ENCODE peak calls at places on chromosomes 11 and 22, in six cellular contexts. One of them, this sample, is unnamed.

GRCh38 chr11:102158151-102158734 is 48.0 kb downstream of the YAP1 start:
- DNase-seq in neural progenitor cell: no peak
- DNase-seq in psoas muscle: no peak
- DNase-seq in tibial nerve: no peak
- DNase-seq in WERI-Rb-1: no peak
- DNase-seq in mesendoderm: no peak
- DNase-seq in this sample: no peak

GRCh38 chr11:68042219-68043028 is 3.6 kb downstream of the TCIRG1 start:
- DNase-seq in mesendoderm: no peak
- DNase-seq in WERI-Rb-1: no peak
- DNase-seq in psoas muscle: no peak
- DNase-seq in neural progenitor cell: no peak
- DNase-seq in tibial nerve: no peak
- DNase-seq in this sample: no peak

GRCh38 chr11:86553322-86553721 is 119.1 kb downstream of the ME3 start:
- DNase-seq in mesendoderm: no peak
- DNase-seq in WERI-Rb-1: no peak
- DNase-seq in neural progenitor cell: no peak
- DNase-seq in psoas muscle: no peak
- DNase-seq in tibial nerve: no peak
- DNase-seq in this sample: no peak

GRCh38 chr11:13166036-13166435 is 111.6 kb upstream of the BMAL1 start:
- DNase-seq in mesendoderm: no peak
- DNase-seq in neural progenitor cell: no peak
- DNase-seq in tibial nerve: no peak
- DNase-seq in WERI-Rb-1: no peak
- DNase-seq in psoas muscle: no peak
- DNase-seq in this sample: no peak

GRCh38 chr11:76234704-76235232 is 28.5 kb upstream of the WNT11 start:
- DNase-seq in tibial nerve: peak
- DNase-seq in psoas muscle: peak
- DNase-seq in mesendoderm: no peak
- DNase-seq in WERI-Rb-1: peak
- DNase-seq in neural progenitor cell: no peak
- DNase-seq in this sample: peak

GRCh38 chr22:48633996-48634836 is 1193.5 kb downstream of the BRD1 start:
- DNase-seq in WERI-Rb-1: no peak
- DNase-seq in tibial nerve: no peak
- DNase-seq in mesendoderm: no peak
- DNase-seq in neural progenitor cell: no peak
- DNase-seq in psoas muscle: no peak
- DNase-seq in this sample: no peak

GRCh38 chr11:888290-889212 is 22.1 kb downstream of the CHID1 start:
- DNase-seq in psoas muscle: no peak
- DNase-seq in tibial nerve: no peak
- DNase-seq in WERI-Rb-1: peak
- DNase-seq in mesendoderm: no peak
- DNase-seq in neural progenitor cell: no peak
- DNase-seq in this sample: peak

GRCh38 chr11:13277719-13278619 is at the start of gene BMAL1:
- DNase-seq in neural progenitor cell: peak
- DNase-seq in tibial nerve: no peak
- DNase-seq in mesendoderm: peak
- DNase-seq in WERI-Rb-1: peak
- DNase-seq in psoas muscle: peak
- DNase-seq in this sample: peak

GRCh38 chr11:2951235-2952110 is 22.3 kb upstream of the PHLDA2 start:
- DNase-seq in psoas muscle: no peak
- DNase-seq in mesendoderm: no peak
- DNase-seq in tibial nerve: no peak
- DNase-seq in WERI-Rb-1: no peak
- DNase-seq in neural progenitor cell: no peak
- DNase-seq in this sample: no peak

GRCh38 chr22:48154943-48155240 is 1392.4 kb downstream of the TBC1D22A start:
- DNase-seq in psoas muscle: no peak
- DNase-seq in WERI-Rb-1: no peak
- DNase-seq in tibial nerve: no peak
- DNase-seq in neural progenitor cell: no peak
- DNase-seq in mesendoderm: no peak
- DNase-seq in this sample: no peak

GRCh38 chr11:111846640-111847039 is 24.7 kb downstream of the ALG9 start:
- DNase-seq in psoas muscle: no peak
- DNase-seq in neural progenitor cell: no peak
- DNase-seq in mesendoderm: peak
- DNase-seq in WERI-Rb-1: no peak
- DNase-seq in tibial nerve: no peak
- DNase-seq in this sample: no peak

GRCh38 chr11:17734418-17734911 is at the start of gene KCNC1:
- DNase-seq in neural progenitor cell: peak
- DNase-seq in WERI-Rb-1: peak
- DNase-seq in tibial nerve: no peak
- DNase-seq in mesendoderm: peak
- DNase-seq in psoas muscle: no peak
- DNase-seq in this sample: peak

GRCh38 chr11:1747753-1748466 is 2.5 kb downstream of the IFITM10 start:
- DNase-seq in tibial nerve: no peak
- DNase-seq in WERI-Rb-1: no peak
- DNase-seq in mesendoderm: no peak
- DNase-seq in neural progenitor cell: no peak
- DNase-seq in psoas muscle: peak
- DNase-seq in this sample: peak

DNA sequence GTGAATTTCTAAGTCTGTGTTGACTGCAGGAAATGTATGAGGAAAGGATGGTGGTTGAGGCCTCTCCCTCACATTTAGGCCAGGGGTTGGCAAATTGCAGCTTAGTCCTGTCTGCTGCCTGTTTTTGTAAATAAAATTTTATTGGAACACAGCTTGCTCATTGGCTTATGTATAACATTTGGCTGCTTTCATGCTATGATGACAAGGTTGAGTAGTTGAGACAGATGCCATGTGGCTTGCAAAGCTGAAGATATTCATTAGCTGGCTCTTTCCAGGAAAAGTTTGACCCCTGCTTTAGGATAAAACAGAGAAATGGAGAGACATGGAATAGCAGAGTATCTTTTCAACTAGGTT is 46.2 kb downstream of the BCR start:
- DNase-seq in mesendoderm: no peak
- DNase-seq in psoas muscle: no peak
- DNase-seq in WERI-Rb-1: no peak
- DNase-seq in tibial nerve: no peak
- DNase-seq in neural progenitor cell: no peak
- DNase-seq in this sample: no peak
- H3K27ac ChIP-seq in mesendoderm: no peak
- H3K27ac ChIP-seq in psoas muscle: peak
- H3K27ac ChIP-seq in WERI-Rb-1: no peak
- H3K27ac ChIP-seq in tibial nerve: peak
- H3K27ac ChIP-seq in neural progenitor cell: no peak
- H3K27ac ChIP-seq in this sample: peak

GRCh38 chr11:61757213-61757862 is 4.9 kb downstream of the MYRF start:
- DNase-seq in neural progenitor cell: no peak
- DNase-seq in psoas muscle: no peak
- DNase-seq in WERI-Rb-1: no peak
- DNase-seq in mesendoderm: no peak
- DNase-seq in tibial nerve: no peak
- DNase-seq in this sample: no peak
- H3K4me3 ChIP-seq in neural progenitor cell: no peak
- H3K4me3 ChIP-seq in psoas muscle: no peak
- H3K4me3 ChIP-seq in WERI-Rb-1: no peak
- H3K4me3 ChIP-seq in mesendoderm: no peak
- H3K4me3 ChIP-seq in tibial nerve: no peak
- H3K4me3 ChIP-seq in this sample: no peak

GRCh38 chr11:72705442-72706365 is 31.5 kb upstream of the PDE2A start:
- DNase-seq in tibial nerve: no peak
- DNase-seq in psoas muscle: no peak
- DNase-seq in neural progenitor cell: peak
- DNase-seq in WERI-Rb-1: peak
- DNase-seq in mesendoderm: peak
- DNase-seq in this sample: no peak

GRCh38 chr11:72703281-72704008 is 29.2 kb upstream of the PDE2A start:
- DNase-seq in neural progenitor cell: peak
- DNase-seq in WERI-Rb-1: peak
- DNase-seq in mesendoderm: no peak
- DNase-seq in tibial nerve: peak
- DNase-seq in psoas muscle: peak
- DNase-seq in this sample: peak

GRCh38 chr11:72702842-72703241 is 28.6 kb upstream of the PDE2A start:
- DNase-seq in psoas muscle: no peak
- DNase-seq in neural progenitor cell: no peak
- DNase-seq in WERI-Rb-1: no peak
- DNase-seq in mesendoderm: no peak
- DNase-seq in tibial nerve: no peak
- DNase-seq in this sample: no peak

GRCh38 chr11:72704783-72705287 is 30.6 kb upstream of the PDE2A start:
- DNase-seq in WERI-Rb-1: no peak
- DNase-seq in mesendoderm: peak
- DNase-seq in psoas muscle: no peak
- DNase-seq in neural progenitor cell: no peak
- DNase-seq in tibial nerve: no peak
- DNase-seq in this sample: no peak

GRCh38 chr11:72704028-72704782 is 30.0 kb upstream of the PDE2A start:
- DNase-seq in WERI-Rb-1: no peak
- DNase-seq in psoas muscle: no peak
- DNase-seq in neural progenitor cell: no peak
- DNase-seq in mesendoderm: no peak
- DNase-seq in tibial nerve: no peak
- DNase-seq in this sample: no peak
- H3K27ac ChIP-seq in WERI-Rb-1: peak
- H3K27ac ChIP-seq in psoas muscle: peak
- H3K27ac ChIP-seq in neural progenitor cell: no peak
- H3K27ac ChIP-seq in mesendoderm: peak
- H3K27ac ChIP-seq in tibial nerve: peak
- H3K27ac ChIP-seq in this sample: no peak

DNA sequence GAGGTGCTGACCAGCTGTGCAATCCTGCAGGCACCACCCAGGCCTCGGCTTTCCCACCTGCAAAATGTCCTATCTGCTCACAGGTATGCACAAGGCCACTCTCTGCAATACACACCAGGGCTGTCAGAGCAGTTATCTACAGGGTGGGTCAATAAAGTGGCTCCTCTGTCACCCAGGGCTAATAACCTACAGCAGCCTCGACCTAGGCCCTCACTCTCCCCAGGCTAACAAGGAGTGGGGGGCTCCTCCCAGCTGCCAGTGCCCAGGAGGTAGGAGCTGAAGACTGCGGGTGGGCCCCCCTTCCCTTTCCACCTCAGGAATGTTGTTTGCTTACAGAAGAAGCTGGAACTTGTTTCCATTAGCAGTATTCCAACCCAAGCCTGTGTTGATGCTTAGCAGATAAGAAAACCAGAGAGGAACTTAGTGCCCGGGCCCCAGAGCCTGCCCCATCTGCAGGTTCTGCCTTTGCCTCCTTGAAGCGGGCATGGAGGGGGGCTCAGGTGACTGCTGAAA is 26.8 kb downstream of the MYH9 start:
- DNase-seq in WERI-Rb-1: no peak
- DNase-seq in tibial nerve: no peak
- DNase-seq in mesendoderm: peak
- DNase-seq in psoas muscle: no peak
- DNase-seq in neural progenitor cell: no peak
- DNase-seq in this sample: peak
- H3K4me3 ChIP-seq in WERI-Rb-1: no peak
- H3K4me3 ChIP-seq in tibial nerve: no peak
- H3K4me3 ChIP-seq in mesendoderm: no peak
- H3K4me3 ChIP-seq in psoas muscle: no peak
- H3K4me3 ChIP-seq in neural progenitor cell: no peak
- H3K4me3 ChIP-seq in this sample: no peak

DNA sequence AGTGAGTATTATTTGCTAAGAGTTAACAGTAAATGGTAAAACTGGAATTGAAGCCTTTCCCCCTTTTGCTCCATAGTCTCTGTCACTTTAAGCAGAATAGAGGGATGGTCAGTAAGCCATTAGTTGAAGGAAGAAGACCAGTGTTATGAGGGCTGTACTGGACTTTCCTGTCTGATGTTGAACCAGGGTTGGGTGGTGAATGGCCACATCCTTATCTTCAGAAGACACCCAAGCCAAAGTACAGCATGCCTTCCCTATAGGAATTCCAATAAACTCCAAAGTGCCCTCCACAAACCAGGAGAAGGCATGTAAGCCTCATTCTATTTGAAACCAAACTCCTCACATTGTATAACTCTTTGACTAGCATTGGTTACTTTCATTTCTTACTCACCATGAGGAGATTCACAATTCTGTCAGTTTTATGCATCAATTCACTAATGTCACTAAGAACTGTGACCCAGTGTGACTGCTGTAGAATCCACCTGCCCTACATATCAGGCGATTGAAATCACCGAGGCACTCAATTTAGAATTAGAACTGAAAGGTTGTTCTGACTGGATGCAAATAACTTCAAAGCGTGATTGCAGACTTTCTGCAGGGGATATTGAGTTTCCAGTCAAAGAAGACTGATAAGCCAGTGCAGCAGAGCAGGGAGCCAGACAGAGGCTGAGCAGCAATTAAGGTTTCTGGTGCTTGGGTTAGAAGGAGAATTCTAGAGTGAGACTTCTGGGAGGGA is 107.1 kb upstream of the DDI1 start:
- DNase-seq in WERI-Rb-1: no peak
- DNase-seq in psoas muscle: no peak
- DNase-seq in neural progenitor cell: no peak
- DNase-seq in mesendoderm: no peak
- DNase-seq in tibial nerve: no peak
- DNase-seq in this sample: no peak
- H3K27ac ChIP-seq in WERI-Rb-1: no peak
- H3K27ac ChIP-seq in psoas muscle: no peak
- H3K27ac ChIP-seq in neural progenitor cell: no peak
- H3K27ac ChIP-seq in mesendoderm: no peak
- H3K27ac ChIP-seq in tibial nerve: no peak
- H3K27ac ChIP-seq in this sample: no peak

DNA sequence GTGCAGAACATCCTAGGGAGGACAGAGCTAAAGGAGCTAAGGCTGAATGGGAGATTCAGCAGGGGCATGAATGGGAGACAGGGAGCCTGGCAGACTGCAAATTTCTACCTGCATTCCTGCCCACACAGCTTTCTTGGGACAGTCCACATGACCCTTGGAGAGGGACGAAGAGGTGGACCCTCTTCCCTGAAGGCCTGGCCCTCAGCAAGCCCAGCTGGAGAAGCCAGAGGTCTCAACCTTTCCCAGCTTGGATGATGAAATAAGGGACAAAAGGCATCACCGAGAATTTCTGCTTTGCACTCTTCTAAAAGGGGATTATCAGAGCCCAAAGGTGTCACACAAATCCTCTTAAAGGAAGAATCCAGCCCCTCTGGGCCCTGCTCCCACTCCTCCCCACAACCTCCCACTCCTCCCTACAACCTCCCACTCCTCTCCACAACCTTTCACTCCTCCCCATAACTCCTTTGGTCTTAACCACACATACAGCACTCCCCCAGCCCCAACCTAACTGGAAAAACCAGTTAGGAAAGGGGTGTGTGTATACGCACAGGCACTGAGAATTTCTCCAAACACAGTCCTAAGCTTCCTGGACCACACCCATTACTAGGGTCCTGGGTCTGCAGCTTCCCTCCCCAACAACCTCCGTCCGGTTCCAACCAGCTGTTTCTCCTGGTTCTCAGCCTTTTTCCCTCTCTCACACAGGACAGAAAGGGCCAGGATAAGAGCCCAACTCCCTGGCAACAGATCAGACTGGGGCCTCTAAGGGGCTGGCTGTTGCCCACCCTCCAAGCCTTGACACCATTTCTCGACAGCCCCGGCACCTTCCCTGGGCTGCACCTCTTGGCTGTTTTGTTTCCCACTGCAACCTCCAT is 38.5 kb downstream of the RPL27A start:
- DNase-seq in mesendoderm: peak
- DNase-seq in neural progenitor cell: peak
- DNase-seq in psoas muscle: no peak
- DNase-seq in WERI-Rb-1: peak
- DNase-seq in tibial nerve: no peak
- DNase-seq in this sample: no peak
- H3K4me3 ChIP-seq in mesendoderm: no peak
- H3K4me3 ChIP-seq in neural progenitor cell: no peak
- H3K4me3 ChIP-seq in psoas muscle: no peak
- H3K4me3 ChIP-seq in WERI-Rb-1: no peak
- H3K4me3 ChIP-seq in tibial nerve: no peak
- H3K4me3 ChIP-seq in this sample: no peak

This sample was measured in right cardiac atrium.